ENCODE peak calls at places on chromosomes 16 and 17, in six cellular contexts. T is cardiac muscle cell, P is SK-N-SH, X is uterus, W is thoracic aorta, K is esophagus squamous epithelium. N is an unnamed sample.
A peak's percentile ranks its signal among the peaks of the same experiment; 100 is the strongest.

GRCh38 chr17:51371732-51372151 is 111.4 kb downstream of the UTP18 start:
- DNase-seq in T (peak; percentile 70), P (peak; percentile 85), X (no peak), W (no peak), K (no peak), N (peak; percentile 83)

GRCh38 chr17:62713096-62713870 is 85.8 kb downstream of the MRC2 start:
- DNase-seq in T (no peak), P (no peak), X (no peak), W (no peak), K (no peak), N (no peak)

GRCh38 chr17:73592079-73592415 is 52.2 kb downstream of the SDK2 start:
- DNase-seq in T (no peak), P (no peak), X (no peak), W (no peak), K (no peak), N (no peak)

GRCh38 chr16:16850274-16850673 is 471.3 kb downstream of the NPIPA7 start:
- DNase-seq in T (no peak), P (no peak), X (no peak), W (no peak), K (no peak), N (no peak)

GRCh38 chr16:58196898-58197313 is 1.0 kb downstream of the CSNK2A2 start:
- DNase-seq in T (peak; percentile 46), P (peak; percentile 30), X (no peak), W (no peak), K (no peak), N (no peak)

GRCh38 chr17:17725853-17726720 is 44.8 kb downstream of the RAI1 start:
- DNase-seq in T (no peak), P (peak; percentile 51), X (no peak), W (no peak), K (no peak), N (no peak)

GRCh38 chr17:18129041-18129502 is 20.5 kb downstream of the MYO15A start:
- DNase-seq in T (peak; percentile 58), P (no peak), X (no peak), W (no peak), K (no peak), N (no peak)

GRCh38 chr16:720507-720989 is 398 bp upstream of the ANTKMT start:
- DNase-seq in T (peak; percentile 82), P (peak; percentile 89), X (peak; percentile 51), W (no peak), K (no peak), N (no peak)

GRCh38 chr17:66805567-66805966 is 29.4 kb upstream of the CACNG5 start:
- DNase-seq in T (no peak), P (no peak), X (no peak), W (no peak), K (no peak), N (no peak)

GRCh38 chr17:83103200-83103937 is 24.0 kb downstream of the METRNL start:
- DNase-seq in T (no peak), P (peak; percentile 75), X (peak; percentile 85), W (no peak), K (no peak), N (no peak)

GRCh38 chr17:27471321-27472269 is 15.3 kb downstream of the KSR1 start:
- DNase-seq in T (no peak), P (no peak), X (no peak), W (no peak), K (no peak), N (no peak)

GRCh38 chr16:85221810-85222150 is 109.5 kb upstream of the CIBAR2 start:
- DNase-seq in T (no peak), P (no peak), X (no peak), W (no peak), K (no peak), N (no peak)

GRCh38 chr16:6356881-6357280 is 975.8 kb upstream of the RBFOX1 start:
- DNase-seq in T (no peak), P (no peak), X (no peak), W (no peak), K (no peak), N (no peak)

GRCh38 chr17:37725601-37726146 is 19.2 kb downstream of the HNF1B start:
- DNase-seq in T (no peak), P (no peak), X (no peak), W (no peak), K (no peak), N (no peak)

GRCh38 chr17:56876766-56877179 is 37.1 kb downstream of the TRIM25 start:
- DNase-seq in T (peak; percentile 67), P (no peak), X (no peak), W (no peak), K (no peak), N (no peak)

GRCh38 chr17:48555616-48556533 is 11.0 kb upstream of the HOXB2 start:
- DNase-seq in T (peak; percentile 46), P (no peak), X (no peak), W (no peak), K (no peak), N (no peak)

GRCh38 chr17:34598161-34598776 is 18.9 kb downstream of the TMEM132E start:
- DNase-seq in T (no peak), P (peak; percentile 75), X (no peak), W (no peak), K (no peak), N (no peak)

GRCh38 chr17:31318298-31319190 is 2.9 kb downstream of the EVI2A start:
- DNase-seq in T (peak; percentile 95), P (no peak), X (peak; percentile 73), W (peak; percentile 4), K (no peak), N (peak; percentile 78)

GRCh38 chr16:53945996-53946395 is 242.0 kb downstream of the FTO start:
- DNase-seq in T (peak; percentile 80), P (peak; percentile 22), X (no peak), W (no peak), K (no peak), N (peak; percentile 32)

GRCh38 chr16:23466162-23466885 is 13.3 kb upstream of the COG7 start:
- DNase-seq in T (peak; percentile 12), P (no peak), X (no peak), W (no peak), K (no peak), N (no peak)

GRCh38 chr17:42774066-42774750 is 959 bp downstream of the VPS25 start:
- DNase-seq in T (no peak), P (no peak), X (no peak), W (no peak), K (no peak), N (no peak)

DNA sequence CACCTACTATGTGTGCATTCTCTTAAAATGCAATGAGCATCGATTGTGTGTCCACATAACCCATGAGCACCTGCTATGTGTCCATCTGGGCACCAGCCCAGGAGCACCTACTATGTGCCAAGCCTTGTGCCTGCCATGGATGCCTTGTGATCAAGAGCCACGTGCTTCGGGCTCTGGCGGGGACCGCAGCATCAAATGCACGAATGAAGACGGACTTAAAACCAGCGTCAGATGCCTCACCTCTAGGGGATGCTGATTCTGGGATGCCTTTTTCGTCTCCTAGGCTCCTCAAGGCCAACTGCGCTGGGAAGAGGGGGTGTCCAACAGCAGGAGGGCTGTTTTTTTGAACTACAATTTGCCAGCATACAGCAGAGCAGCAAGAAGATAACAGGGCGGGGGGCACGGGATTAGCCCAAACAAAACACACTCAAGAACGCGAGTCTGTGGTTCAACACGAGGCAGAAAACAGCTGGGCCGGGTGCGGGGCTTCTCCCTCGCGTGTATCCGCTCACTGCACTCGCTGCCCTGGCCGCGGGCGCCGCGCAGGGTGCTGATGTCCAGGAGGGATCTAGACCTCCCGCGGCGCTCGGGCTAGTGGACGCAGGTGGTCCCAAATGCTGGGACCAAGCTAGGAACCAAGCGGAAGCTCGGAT is 1.2 kb upstream of the GLIS2 start:
- DNase-seq in T (peak; percentile 59), P (peak; percentile 68), X (no peak), W (no peak), K (no peak), N (no peak)
- TF ChIP-seq CTCF in T (peak; percentile 13), P (no peak), X (no peak), W (no peak), K (no peak), N (no peak)

DNA sequence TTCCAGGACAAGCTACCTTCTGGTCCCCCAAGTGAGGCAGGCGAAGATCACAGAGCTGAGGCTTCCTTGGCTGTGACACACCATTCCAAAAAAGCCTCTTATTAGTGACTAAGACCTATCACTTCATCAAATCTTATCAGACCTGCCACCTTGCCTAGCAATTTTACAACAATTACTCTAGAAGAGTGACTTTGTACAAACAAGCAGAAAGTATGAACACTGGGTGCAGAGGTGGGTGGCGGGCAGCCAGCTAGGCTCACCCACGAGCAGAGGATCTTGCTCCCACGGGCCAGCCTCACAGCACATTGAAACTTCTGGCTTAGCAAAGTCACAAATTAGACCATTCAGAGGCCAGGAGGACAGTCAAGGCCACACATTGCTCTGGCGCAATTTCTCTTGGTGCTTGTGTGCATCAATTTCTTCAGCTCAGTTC is 2.2 kb upstream of the ICAM2 start:
- DNase-seq in T (no peak), P (no peak), X (no peak), W (no peak), K (no peak), N (no peak)
- H3K27ac ChIP-seq in T (no peak overlapping the region), P (no peak overlapping the region), X (no peak overlapping the region), W (no peak overlapping the region), K (no peak overlapping the region), N (no peak overlapping the region)

DNA sequence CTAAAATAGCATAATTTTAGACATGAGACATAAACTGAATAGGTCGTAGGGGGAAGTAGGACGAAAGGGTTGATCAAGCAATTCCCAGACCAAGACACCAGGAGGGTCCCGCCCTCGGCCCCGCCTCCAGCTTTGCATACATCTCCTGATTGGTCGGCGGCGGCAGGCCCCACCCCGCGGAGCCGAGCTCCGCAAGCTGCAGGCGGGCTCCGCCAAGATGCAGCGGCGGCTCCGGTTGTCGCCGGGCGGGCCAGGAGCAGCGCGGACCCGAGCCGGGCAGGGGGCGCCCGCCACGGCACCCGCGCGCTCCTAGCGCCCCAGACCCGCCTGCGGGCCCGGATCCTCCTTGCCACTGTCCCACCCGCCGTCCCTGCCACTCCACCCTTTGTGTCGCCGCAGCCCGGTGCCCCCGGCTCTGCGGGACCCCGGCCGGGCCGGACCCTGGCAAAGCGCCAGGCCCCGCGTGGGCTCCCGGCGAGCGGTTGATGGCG is at the start of gene CDR2L:
- DNase-seq in T (peak; percentile 95), P (peak; percentile 98), X (peak; percentile 97), W (peak; percentile 90), K (peak; percentile 78), N (peak; percentile 90)
- TF ChIP-seq CTCF in T (no peak), P (no peak), X (no peak), W (no peak), K (no peak), N (no peak)

GRCh38 chr16:89426736-89427525 is 63.4 kb downstream of the ANKRD11 start:
- DNase-seq in T (no peak), P (no peak), X (no peak), W (no peak), K (no peak), N (no peak)
- H3K27ac ChIP-seq in T (peak overlapping the region; percentile 12), P (no peak overlapping the region), X (no peak overlapping the region), W (no peak overlapping the region), K (no peak overlapping the region), N (no peak overlapping the region)